ENCODE peak calls at places on chromosomes 13 and 19, in four cellular contexts. I, A, H and G are unnamed samples.
A peak's percentile ranks its signal among the peaks of the same experiment; 100 is the strongest.

GRCh38 chr13:68588623-68589022 is 1358.5 kb upstream of the PCDH9 start:
- DNase-seq in I (no peak), A (no peak), H (no peak), G (no peak)

GRCh38 chr19:38004505-38005223 is 97.7 kb downstream of the SIPA1L3 start:
- DNase-seq in I (peak; percentile 90), A (no peak), H (peak; percentile 94), G (no peak)

GRCh38 chr19:47444388-47444821 is 25.1 kb upstream of the MEIS3 start:
- DNase-seq in I (peak; percentile 82), A (peak; percentile 41), H (no peak), G (peak; percentile 23)

GRCh38 chr19:703329-703650 is 5.4 kb upstream of the PALM start:
- DNase-seq in I (no peak), A (no peak), H (no peak), G (no peak)

GRCh38 chr19:6071103-6071485 is 39.2 kb downstream of the RFX2 start:
- DNase-seq in I (peak; percentile 10), A (no peak), H (no peak), G (no peak)

GRCh38 chr19:41998246-41999020 is 4.4 kb upstream of the ATP1A3 start:
- DNase-seq in I (peak; percentile 84), A (peak; percentile 21), H (peak; percentile 44), G (no peak)

GRCh38 chr19:49710372-49710951 is 19.5 kb downstream of the CPT1C start:
- DNase-seq in I (no peak), A (no peak), H (no peak), G (no peak)

GRCh38 chr19:2811735-2812413 is 7.8 kb upstream of the ZNF554 start:
- DNase-seq in I (no peak), A (no peak), H (no peak), G (no peak)

GRCh38 chr13:43331676-43332075 is 308.3 kb downstream of the DNAJC15 start:
- DNase-seq in I (no peak), A (no peak), H (no peak), G (no peak)

GRCh38 chr13:29459818-29460335 is 135.6 kb downstream of the SLC7A1 start:
- DNase-seq in I (no peak), A (no peak), H (no peak), G (no peak)

GRCh38 chr19:33673258-33673875 is 51.6 kb downstream of the CHST8 start:
- DNase-seq in I (no peak), A (no peak), H (no peak), G (no peak)

GRCh38 chr13:84405286-84405685 is 523.0 kb upstream of the SLITRK1 start:
- DNase-seq in I (no peak), A (no peak), H (no peak), G (no peak)

GRCh38 chr19:48395499-48395898 is 2.0 kb downstream of the GRIN2D start:
- DNase-seq in I (no peak), A (no peak), H (no peak), G (no peak)

GRCh38 chr19:36136975-36137686 is 2.7 kb upstream of the CAPNS1 start:
- DNase-seq in I (no peak), A (no peak), H (peak; percentile 58), G (no peak)

GRCh38 chr19:6270822-6271221 is 9.0 kb downstream of the MLLT1 start:
- DNase-seq in I (no peak), A (no peak), H (no peak), G (no peak)

GRCh38 chr19:6947745-6948144 is 60.4 kb downstream of the ADGRE1 start:
- DNase-seq in I (no peak), A (no peak), H (no peak), G (no peak)

GRCh38 chr13:114151565-114152284 is 19.3 kb upstream of the RASA3 start:
- DNase-seq in I (peak; percentile 35), A (no peak), H (peak; percentile 75), G (no peak)

GRCh38 chr13:98532254-98532653 is 44.7 kb downstream of the STK24 start:
- DNase-seq in I (no peak), A (no peak), H (no peak), G (no peak)

GRCh38 chr13:38417727-38418126 is 68.1 kb downstream of the UFM1 start:
- DNase-seq in I (no peak), A (no peak), H (no peak), G (no peak)

GRCh38 chr19:10270616-10271394 is at the start of gene ICAM1:
- DNase-seq in I (peak; percentile 67), A (peak; percentile 63), H (peak; percentile 52), G (peak; percentile 45)

GRCh38 chr13:33138441-33138840 is 122.2 kb downstream of the KL start:
- DNase-seq in I (no peak), A (no peak), H (no peak), G (no peak)

GRCh38 chr13:53240316-53240715 is 211.7 kb downstream of the OLFM4 start:
- DNase-seq in I (no peak), A (no peak), H (no peak), G (no peak)

GRCh38 chr19:7516281-7516862 is 469 bp downstream of the ZNF358 start:
- DNase-seq in I (no peak), A (no peak), H (no peak), G (no peak)

GRCh38 chr19:38759590-38760003 is 13.7 kb downstream of the LGALS7 start:
- DNase-seq in I (no peak), A (no peak), H (no peak), G (no peak)

GRCh38 chr13:99995503-99996176 is 14.1 kb downstream of the ZIC2 start:
- DNase-seq in I (no peak), A (no peak), H (no peak), G (no peak)

GRCh38 chr19:7917292-7918061 is 2.7 kb upstream of the SNAPC2 start:
- DNase-seq in I (peak; percentile 84), A (peak; percentile 47), H (no peak), G (peak; percentile 31)

GRCh38 chr19:29702958-29703320 is 12.1 kb downstream of the C19orf12 start:
- DNase-seq in I (no peak), A (no peak), H (no peak), G (no peak)

GRCh38 chr19:55095260-55096060 is 19.8 kb downstream of the EPS8L1 start:
- DNase-seq in I (peak; percentile 58), A (no peak), H (no peak), G (no peak)

GRCh38 chr13:38530492-38530891 is 156.4 kb upstream of the FREM2 start:
- DNase-seq in I (no peak), A (no peak), H (no peak), G (no peak)

GRCh38 chr13:44354322-44354721 is 19.3 kb upstream of the SERP2 start:
- DNase-seq in I (no peak), A (no peak), H (no peak), G (no peak)